ENCODE peak calls at places on chromosomes 4 and X, in four cellular contexts. T is activated gamma-delta T cell treated with Interleukin-2 at 50 U/mL for 16 hours, N is GM18507, V is AG09309. S is an unnamed sample.

GRCh38 chrX:134695999-134696398 is 37.7 kb upstream of the PLAC1 start:
- DNase-seq in T (no peak), N (no peak), V (no peak), S (no peak)

GRCh38 chr4:22483551-22483981 is 32.3 kb downstream of the ADGRA3 start:
- DNase-seq in T (no peak), N (no peak), V (peak), S (no peak)

GRCh38 chr4:27008693-27009092 is 148.1 kb downstream of the STIM2 start:
- DNase-seq in T (no peak), N (no peak), V (no peak), S (no peak)

GRCh38 chr4:73668806-73669205 is 48.6 kb upstream of the RASSF6 start:
- DNase-seq in T (no peak), N (no peak), V (no peak), S (no peak)

GRCh38 chrX:120559799-120560198 is 963 bp downstream of the CUL4B start:
- DNase-seq in T (no peak), N (no peak), V (no peak), S (no peak)

GRCh38 chrX:105463483-105463882 is 243.0 kb upstream of the TEX13A start:
- DNase-seq in T (no peak), N (no peak), V (no peak), S (no peak)

GRCh38 chrX:150546711-150547153 is 21.7 kb upstream of the MTM1 start:
- DNase-seq in T (peak), N (no peak), V (no peak), S (no peak)

GRCh38 chrX:45689971-45690370 is 489.3 kb upstream of the DIPK2B start:
- DNase-seq in T (no peak), N (no peak), V (no peak), S (no peak)

GRCh38 chr4:14744346-14744745 is 257.9 kb upstream of the CPEB2 start:
- DNase-seq in T (no peak), N (no peak), V (no peak), S (no peak)

GRCh38 chr4:38232741-38233140 is 272.5 kb downstream of the PTTG2 start:
- DNase-seq in T (no peak), N (no peak), V (no peak), S (no peak)

GRCh38 chr4:28675582-28675981 is 1814.9 kb downstream of the STIM2 start:
- DNase-seq in T (no peak), N (no peak), V (no peak), S (no peak)

GRCh38 chr4:90357117-90357710 is 230.0 kb downstream of the CCSER1 start:
- DNase-seq in T (no peak), N (no peak), V (peak), S (peak)

GRCh38 chr4:21476753-21477152 is 471.8 kb downstream of the KCNIP4 start:
- DNase-seq in T (no peak), N (no peak), V (no peak), S (no peak)

GRCh38 chrX:38109042-38109904 is 102.9 kb downstream of the SYTL5 start:
- DNase-seq in T (no peak), N (no peak), V (no peak), S (no peak)

GRCh38 chr4:4667643-4668081 is 125.8 kb upstream of the STX18 start:
- DNase-seq in T (no peak), N (no peak), V (no peak), S (no peak)

GRCh38 chr4:124631760-124632159 is 80.8 kb downstream of the ANKRD50 start:
- DNase-seq in T (no peak), N (no peak), V (peak), S (no peak)

GRCh38 chrX:40207626-40208025 is 109.9 kb upstream of the BCOR start:
- DNase-seq in T (no peak), N (no peak), V (no peak), S (no peak)

GRCh38 chr4:54879576-54879975 is 221.8 kb downstream of the KIT start:
- DNase-seq in T (no peak), N (no peak), V (no peak), S (no peak)